ENCODE peak calls at places on chromosomes 12 and 14, in ten cellular contexts. One of them, this sample, is unnamed.

GRCh38 chr12:123153906-123154305 is 3.0 kb upstream of the PITPNM2 start:
- DNase-seq in HepG2: no peak
- DNase-seq in tibial artery: no peak
- DNase-seq in SK-N-SH: no peak
- DNase-seq in mammary epithelial cell: no peak
- DNase-seq in brain microvascular endothelial cell: no peak
- DNase-seq in uterus: no peak
- DNase-seq in suprapubic skin: no peak
- DNase-seq in dorsolateral prefrontal cortex: no peak
- DNase-seq in upper lobe of right lung: no peak
- DNase-seq in this sample: no peak

GRCh38 chr14:90848944-90849731 is 32.9 kb upstream of the TTC7B start:
- DNase-seq in HepG2: peak; percentile 20
- DNase-seq in tibial artery: no peak
- DNase-seq in SK-N-SH: no peak
- DNase-seq in mammary epithelial cell: no peak
- DNase-seq in brain microvascular endothelial cell: no peak
- DNase-seq in uterus: no peak
- DNase-seq in suprapubic skin: no peak
- DNase-seq in dorsolateral prefrontal cortex: no peak
- DNase-seq in upper lobe of right lung: no peak
- DNase-seq in this sample: no peak

GRCh38 chr14:36363704-36364103 is 43.3 kb upstream of the MBIP start:
- DNase-seq in HepG2: no peak
- DNase-seq in tibial artery: no peak
- DNase-seq in SK-N-SH: no peak
- DNase-seq in mammary epithelial cell: no peak
- DNase-seq in brain microvascular endothelial cell: no peak
- DNase-seq in uterus: no peak
- DNase-seq in suprapubic skin: no peak
- DNase-seq in dorsolateral prefrontal cortex: no peak
- DNase-seq in upper lobe of right lung: no peak
- DNase-seq in this sample: no peak

GRCh38 chr12:6765048-6765633 is 1.0 kb upstream of the PTMS start:
- DNase-seq in HepG2: no peak
- DNase-seq in tibial artery: no peak
- DNase-seq in SK-N-SH: no peak
- DNase-seq in mammary epithelial cell: peak; percentile 24
- DNase-seq in brain microvascular endothelial cell: no peak
- DNase-seq in uterus: no peak
- DNase-seq in suprapubic skin: no peak
- DNase-seq in dorsolateral prefrontal cortex: no peak
- DNase-seq in upper lobe of right lung: no peak
- DNase-seq in this sample: no peak

GRCh38 chr12:108666326-108666995 is 32.8 kb upstream of the SELPLG start:
- DNase-seq in HepG2: peak; percentile 76
- DNase-seq in tibial artery: no peak
- DNase-seq in SK-N-SH: no peak
- DNase-seq in mammary epithelial cell: no peak
- DNase-seq in brain microvascular endothelial cell: no peak
- DNase-seq in uterus: peak; percentile 50
- DNase-seq in suprapubic skin: peak; percentile 82
- DNase-seq in dorsolateral prefrontal cortex: peak; percentile 62
- DNase-seq in upper lobe of right lung: no peak
- DNase-seq in this sample: no peak

GRCh38 chr12:7156259-7157197 is 26.4 kb downstream of the CLSTN3 start:
- DNase-seq in HepG2: no peak
- DNase-seq in tibial artery: no peak
- DNase-seq in SK-N-SH: no peak
- DNase-seq in mammary epithelial cell: no peak
- DNase-seq in brain microvascular endothelial cell: no peak
- DNase-seq in uterus: no peak
- DNase-seq in suprapubic skin: no peak
- DNase-seq in dorsolateral prefrontal cortex: no peak
- DNase-seq in upper lobe of right lung: no peak
- DNase-seq in this sample: no peak

GRCh38 chr12:14185441-14186192 is 179.9 kb upstream of the ATF7IP start:
- DNase-seq in HepG2: peak; percentile 26
- DNase-seq in tibial artery: no peak
- DNase-seq in SK-N-SH: peak; percentile 37
- DNase-seq in mammary epithelial cell: peak; percentile 37
- DNase-seq in brain microvascular endothelial cell: peak; percentile 41
- DNase-seq in uterus: no peak
- DNase-seq in suprapubic skin: no peak
- DNase-seq in dorsolateral prefrontal cortex: no peak
- DNase-seq in upper lobe of right lung: no peak
- DNase-seq in this sample: peak; percentile 2

GRCh38 chr12:25558566-25558965 is 5.5 kb upstream of the LMNTD1 start:
- DNase-seq in HepG2: no peak
- DNase-seq in tibial artery: no peak
- DNase-seq in SK-N-SH: no peak
- DNase-seq in mammary epithelial cell: peak; percentile 63
- DNase-seq in brain microvascular endothelial cell: peak; percentile 60
- DNase-seq in uterus: no peak
- DNase-seq in suprapubic skin: no peak
- DNase-seq in dorsolateral prefrontal cortex: no peak
- DNase-seq in upper lobe of right lung: no peak
- DNase-seq in this sample: no peak

GRCh38 chr14:59254911-59255545 is 66.6 kb downstream of the DAAM1 start:
- DNase-seq in HepG2: no peak
- DNase-seq in tibial artery: peak; percentile 75
- DNase-seq in SK-N-SH: peak; percentile 12
- DNase-seq in mammary epithelial cell: no peak
- DNase-seq in brain microvascular endothelial cell: no peak
- DNase-seq in uterus: peak; percentile 38
- DNase-seq in suprapubic skin: peak; percentile 67
- DNase-seq in dorsolateral prefrontal cortex: no peak
- DNase-seq in upper lobe of right lung: no peak
- DNase-seq in this sample: no peak

GRCh38 chr12:2998789-2999264 is 39.6 kb downstream of the TEAD4 start:
- DNase-seq in HepG2: no peak
- DNase-seq in tibial artery: peak; percentile 88
- DNase-seq in SK-N-SH: no peak
- DNase-seq in mammary epithelial cell: no peak
- DNase-seq in brain microvascular endothelial cell: peak; percentile 91
- DNase-seq in uterus: peak; percentile 93
- DNase-seq in suprapubic skin: no peak
- DNase-seq in dorsolateral prefrontal cortex: peak; percentile 39
- DNase-seq in upper lobe of right lung: no peak
- DNase-seq in this sample: peak; percentile 44

GRCh38 chr12:3002636-3003035 is 43.4 kb downstream of the TEAD4 start:
- DNase-seq in HepG2: no peak
- DNase-seq in tibial artery: no peak
- DNase-seq in SK-N-SH: no peak
- DNase-seq in mammary epithelial cell: no peak
- DNase-seq in brain microvascular endothelial cell: no peak
- DNase-seq in uterus: no peak
- DNase-seq in suprapubic skin: no peak
- DNase-seq in dorsolateral prefrontal cortex: no peak
- DNase-seq in upper lobe of right lung: no peak
- DNase-seq in this sample: no peak

GRCh38 chr12:2999265-2999841 is 40.2 kb downstream of the TEAD4 start:
- DNase-seq in HepG2: no peak
- DNase-seq in tibial artery: no peak
- DNase-seq in SK-N-SH: no peak
- DNase-seq in mammary epithelial cell: no peak
- DNase-seq in brain microvascular endothelial cell: no peak
- DNase-seq in uterus: peak; percentile 59
- DNase-seq in suprapubic skin: no peak
- DNase-seq in dorsolateral prefrontal cortex: no peak
- DNase-seq in upper lobe of right lung: no peak
- DNase-seq in this sample: no peak

GRCh38 chr12:2997989-2998670 is 38.9 kb downstream of the TEAD4 start:
- DNase-seq in HepG2: no peak
- DNase-seq in tibial artery: no peak
- DNase-seq in SK-N-SH: no peak
- DNase-seq in mammary epithelial cell: no peak
- DNase-seq in brain microvascular endothelial cell: no peak
- DNase-seq in uterus: peak; percentile 49
- DNase-seq in suprapubic skin: no peak
- DNase-seq in dorsolateral prefrontal cortex: no peak
- DNase-seq in upper lobe of right lung: no peak
- DNase-seq in this sample: no peak

DNA sequence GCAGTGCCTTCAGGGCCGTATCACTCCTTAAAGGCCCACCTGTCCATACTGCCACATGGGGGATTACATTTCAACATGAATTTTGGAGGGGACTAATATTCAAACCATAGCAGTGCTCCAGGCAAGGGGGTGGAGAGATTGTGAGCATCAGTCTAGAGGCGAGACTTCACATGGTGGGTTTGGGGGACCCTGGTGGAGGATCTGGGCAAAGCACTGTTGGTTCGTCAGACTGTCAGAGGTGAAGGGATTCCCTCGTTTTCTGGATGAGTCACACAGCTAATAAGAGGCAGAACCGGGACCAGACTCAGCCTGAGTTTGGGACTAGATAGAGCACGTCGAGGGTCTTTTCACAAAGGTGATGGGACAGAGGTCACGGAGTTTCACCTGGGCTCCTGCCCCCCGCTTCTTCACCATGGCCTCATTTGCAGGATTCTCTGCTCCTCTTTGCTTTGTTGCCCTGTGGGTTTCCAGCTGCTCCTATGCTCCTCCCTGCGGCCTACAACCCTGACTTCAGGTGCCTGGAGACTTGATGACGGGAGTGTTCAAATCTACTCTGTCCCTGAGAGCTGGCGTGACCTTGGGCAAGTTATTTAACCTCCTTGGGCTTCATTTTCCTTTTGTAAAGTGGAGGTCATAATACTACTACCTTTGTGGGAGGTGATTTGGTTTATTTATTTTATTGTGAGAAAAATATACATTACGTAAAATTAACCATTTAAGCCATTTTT is 41.5 kb downstream of the TEAD4 start:
- DNase-seq in HepG2: peak; percentile 9
- DNase-seq in tibial artery: no peak
- DNase-seq in SK-N-SH: no peak
- DNase-seq in mammary epithelial cell: no peak
- DNase-seq in brain microvascular endothelial cell: no peak
- DNase-seq in uterus: no peak
- DNase-seq in suprapubic skin: no peak
- DNase-seq in dorsolateral prefrontal cortex: no peak
- DNase-seq in upper lobe of right lung: no peak
- DNase-seq in this sample: no peak
- TF ChIP-seq CTCF in HepG2: peak; percentile 7
- TF ChIP-seq CTCF in tibial artery: no peak
- TF ChIP-seq CTCF in SK-N-SH: peak; percentile 17
- TF ChIP-seq CTCF in mammary epithelial cell: no peak
- TF ChIP-seq CTCF in brain microvascular endothelial cell: peak; percentile 55
- TF ChIP-seq CTCF in uterus: no peak
- TF ChIP-seq CTCF in suprapubic skin: no peak
- TF ChIP-seq CTCF in dorsolateral prefrontal cortex: no peak
- TF ChIP-seq CTCF in upper lobe of right lung: no peak
- TF ChIP-seq CTCF in this sample: peak; percentile 23

DNA sequence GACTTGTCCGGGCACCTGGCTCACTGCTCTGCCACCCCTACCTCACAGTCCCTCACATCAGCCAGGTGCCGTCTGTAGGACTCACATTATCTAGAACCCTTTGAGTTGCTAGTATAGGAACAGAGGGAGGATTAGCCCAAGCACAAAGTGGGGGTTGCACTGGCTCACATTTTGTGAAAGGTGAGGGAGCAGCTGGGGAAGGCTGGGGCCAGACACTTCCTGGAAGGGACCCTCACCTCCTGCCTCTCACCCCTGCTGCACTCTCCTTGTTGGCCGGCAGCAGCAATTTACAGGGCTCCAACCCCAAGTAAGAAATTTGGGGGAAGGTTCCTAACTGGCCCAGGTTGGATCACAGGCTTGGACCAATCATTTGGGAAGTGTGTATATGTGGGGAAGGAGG is 1031.6 kb downstream of the BCL11B start:
- DNase-seq in HepG2: no peak
- DNase-seq in tibial artery: no peak
- DNase-seq in SK-N-SH: no peak
- DNase-seq in mammary epithelial cell: no peak
- DNase-seq in brain microvascular endothelial cell: no peak
- DNase-seq in uterus: no peak
- DNase-seq in suprapubic skin: no peak
- DNase-seq in dorsolateral prefrontal cortex: no peak
- DNase-seq in upper lobe of right lung: no peak
- DNase-seq in this sample: no peak
- H3K27me3 ChIP-seq in HepG2: no peaks in the 10 kb centered on the region
- H3K27me3 ChIP-seq in tibial artery: no peaks in the 10 kb centered on the region
- H3K27me3 ChIP-seq in SK-N-SH: no peaks in the 10 kb centered on the region
- H3K27me3 ChIP-seq in mammary epithelial cell: no peaks in the 10 kb centered on the region
- H3K27me3 ChIP-seq in brain microvascular endothelial cell: no peaks in the 10 kb centered on the region
- H3K27me3 ChIP-seq in uterus: no peaks in the 10 kb centered on the region
- H3K27me3 ChIP-seq in suprapubic skin: no peaks in the 10 kb centered on the region
- H3K27me3 ChIP-seq in dorsolateral prefrontal cortex: peaks cover 2% of the 10 kb centered on the region
- H3K27me3 ChIP-seq in upper lobe of right lung: no peaks in the 10 kb centered on the region
- H3K27me3 ChIP-seq in this sample: no peaks in the 10 kb centered on the region

GRCh38 chr12:121129705-121130147 is 3.0 kb upstream of the P2RX7 start:
- DNase-seq in HepG2: no peak
- DNase-seq in tibial artery: no peak
- DNase-seq in SK-N-SH: no peak
- DNase-seq in mammary epithelial cell: no peak
- DNase-seq in brain microvascular endothelial cell: no peak
- DNase-seq in uterus: no peak
- DNase-seq in suprapubic skin: no peak
- DNase-seq in dorsolateral prefrontal cortex: no peak
- DNase-seq in upper lobe of right lung: no peak
- DNase-seq in this sample: no peak
- H3K4me3 ChIP-seq in HepG2: no peak overlapping the region
- H3K4me3 ChIP-seq in tibial artery: no peak overlapping the region
- H3K4me3 ChIP-seq in SK-N-SH: no peak overlapping the region
- H3K4me3 ChIP-seq in mammary epithelial cell: no peak overlapping the region
- H3K4me3 ChIP-seq in brain microvascular endothelial cell: no peak overlapping the region
- H3K4me3 ChIP-seq in uterus: no peak overlapping the region
- H3K4me3 ChIP-seq in suprapubic skin: no peak overlapping the region
- H3K4me3 ChIP-seq in dorsolateral prefrontal cortex: peak overlapping the region; percentile 40
- H3K4me3 ChIP-seq in upper lobe of right lung: no peak overlapping the region
- H3K4me3 ChIP-seq in this sample: no peak overlapping the region

DNA sequence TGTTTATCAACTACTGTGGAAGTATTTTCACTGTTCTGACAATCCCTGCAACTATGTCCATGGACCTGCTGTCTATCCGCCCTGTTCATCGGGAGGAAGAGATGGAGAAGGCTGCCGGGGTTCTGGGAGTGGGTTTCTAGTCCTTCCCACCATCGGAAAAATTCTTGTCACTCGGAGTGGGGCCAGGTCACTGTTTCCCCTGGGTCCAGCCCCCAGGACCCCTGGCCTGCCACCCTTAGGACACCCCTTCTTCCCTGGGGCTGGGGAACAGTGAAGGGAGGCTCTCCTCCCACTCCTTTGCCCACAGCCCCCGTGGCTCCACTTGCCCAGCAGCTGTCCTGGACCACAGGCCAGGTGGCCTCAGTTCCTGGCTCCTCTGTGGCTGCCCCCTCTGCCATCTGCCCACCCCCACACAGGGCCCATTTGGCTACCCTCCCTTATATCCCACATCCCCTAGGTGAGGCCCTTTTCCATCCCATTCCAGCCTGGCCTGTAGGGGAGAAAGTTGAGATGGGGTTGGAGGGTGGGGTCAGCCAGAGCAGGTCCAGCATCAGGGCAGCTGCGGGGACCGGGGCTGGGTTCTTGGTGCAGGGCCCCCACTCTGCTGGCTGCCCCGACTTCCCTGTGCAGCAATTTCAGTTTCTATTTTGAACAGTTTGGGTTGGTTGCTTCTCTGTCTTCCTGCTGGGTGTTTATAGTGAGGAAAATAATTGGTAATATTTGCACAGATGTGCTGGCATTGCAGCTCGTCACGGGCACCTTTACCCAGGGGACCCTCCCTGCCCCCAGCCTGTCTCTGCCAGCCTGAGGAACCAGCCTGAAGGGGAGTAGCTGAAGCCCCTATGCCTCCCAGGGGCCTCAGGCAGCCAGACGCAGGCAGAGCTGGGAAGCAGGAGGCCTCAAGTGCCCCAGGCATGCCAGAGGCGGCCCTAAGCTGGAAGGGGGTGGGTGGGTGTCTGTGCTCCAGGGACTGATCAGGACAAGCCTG is 23.5 kb downstream of the SYNDIG1L start:
- DNase-seq in HepG2: no peak
- DNase-seq in tibial artery: peak; percentile 31
- DNase-seq in SK-N-SH: peak; percentile 47
- DNase-seq in mammary epithelial cell: no peak
- DNase-seq in brain microvascular endothelial cell: no peak
- DNase-seq in uterus: no peak
- DNase-seq in suprapubic skin: no peak
- DNase-seq in dorsolateral prefrontal cortex: no peak
- DNase-seq in upper lobe of right lung: no peak
- DNase-seq in this sample: no peak
- TF ChIP-seq CTCF in HepG2: no peak
- TF ChIP-seq CTCF in tibial artery: no peak
- TF ChIP-seq CTCF in SK-N-SH: no peak
- TF ChIP-seq CTCF in mammary epithelial cell: no peak
- TF ChIP-seq CTCF in brain microvascular endothelial cell: no peak
- TF ChIP-seq CTCF in uterus: no peak
- TF ChIP-seq CTCF in suprapubic skin: no peak
- TF ChIP-seq CTCF in dorsolateral prefrontal cortex: no peak
- TF ChIP-seq CTCF in upper lobe of right lung: no peak
- TF ChIP-seq CTCF in this sample: no peak